ENCODE peak calls at places on chromosome 1, in ten cellular contexts. O is GM12891; G is activated CD8-positive, alpha-beta memory T cell treated with anti-CD3 and anti-CD28 coated beads for 4 hours; H is stimulated activated CD4-positive, alpha-beta T cell treated with anti-CD3 and anti-CD28 coated beads, Interleukin-2, amount 100 ng/mL, for 48 hours; Z is effector memory CD4-positive, alpha-beta T cell; K is SIG-M5; R is mucosa of gallbladder; F is activated T-helper 2 cell treated with anti-CD3 and anti-CD28 coated beads, Interferon-gamma antibody, Interleukin-2, Interleukin-4, amounts not matched to agents 10 μg/mL and 5 μg/mL and 100 μg/mL, durations not matched to agents 14 hours and 24 hours and 36 hours; P is M059J; V is left lung. I is an unnamed sample.

GRCh38 chr1:232435746-232436145 is 194.2 kb downstream of the SIPA1L2 start:
- DNase-seq in O (no peak), G (no peak), H (no peak), Z (no peak), K (no peak), R (peak), F (no peak), P (peak), V (no peak), I (no peak)

GRCh38 chr1:12666141-12666735 is 22.4 kb downstream of the AADACL4 start:
- DNase-seq in O (no peak), G (no peak), H (no peak), Z (no peak), K (no peak), R (no peak), F (no peak), P (no peak), V (no peak), I (no peak)

GRCh38 chr1:214537219-214537618 is 14.2 kb downstream of the PTPN14 start:
- DNase-seq in O (no peak), G (no peak), H (no peak), Z (no peak), K (no peak), R (no peak), F (no peak), P (peak), V (no peak), I (no peak)

GRCh38 chr1:65792671-65793358 is at the start of gene PDE4B:
- DNase-seq in O (no peak), G (no peak), H (no peak), Z (no peak), K (no peak), R (no peak), F (no peak), P (peak), V (peak), I (no peak)

GRCh38 chr1:209989525-209989924 is 51.5 kb downstream of the SYT14 start:
- DNase-seq in O (no peak), G (no peak), H (no peak), Z (no peak), K (no peak), R (no peak), F (no peak), P (peak), V (no peak), I (no peak)

GRCh38 chr1:20584890-20585289 is 4.0 kb upstream of the CDA start:
- DNase-seq in O (no peak), G (no peak), H (no peak), Z (no peak), K (no peak), R (no peak), F (no peak), P (peak), V (no peak), I (no peak)

GRCh38 chr1:108862017-108862610 is 5.2 kb upstream of the AKNAD1 start:
- DNase-seq in O (no peak), G (no peak), H (no peak), Z (no peak), K (no peak), R (no peak), F (no peak), P (no peak), V (no peak), I (no peak)

GRCh38 chr1:83791821-83792437 is 207.0 kb downstream of the TTLL7 start:
- DNase-seq in O (no peak), G (no peak), H (no peak), Z (no peak), K (no peak), R (no peak), F (no peak), P (peak), V (no peak), I (no peak)

GRCh38 chr1:37691497-37692077 is 729 bp upstream of the CDCA8 start:
- DNase-seq in O (no peak), G (no peak), H (peak), Z (no peak), K (no peak), R (peak), F (peak), P (peak), V (peak), I (no peak)